ENCODE peak calls at places on chromosomes 11 and 22, in six cellular contexts. D is activated effector memory CD4-positive, alpha-beta T cell treated with Interleukin-2 at 50 U/mL for 16 hours; S is colonic mucosa; W is tibial artery; C is amniotic stem cell; B is mammary epithelial cell. E is an unnamed sample.

GRCh38 chr11:24738972-24739371 is 242.1 kb downstream of the LUZP2 start:
- DNase-seq in D (no peak), S (no peak), W (no peak), C (no peak), B (no peak), E (no peak)

GRCh38 chr11:94449437-94449836 is 44.2 kb downstream of the MRE11 start:
- DNase-seq in D (no peak), S (no peak), W (no peak), C (no peak), B (peak), E (no peak)

GRCh38 chr11:18383388-18384156 is 10.8 kb upstream of the LDHA start:
- DNase-seq in D (peak), S (peak), W (peak), C (peak), B (peak), E (peak)

GRCh38 chr11:27295928-27296327 is 67.1 kb downstream of the CCDC34 start:
- DNase-seq in D (no peak), S (no peak), W (no peak), C (no peak), B (no peak), E (no peak)

GRCh38 chr11:106421673-106422292 is 344.3 kb downstream of the AASDHPPT start:
- DNase-seq in D (no peak), S (no peak), W (no peak), C (no peak), B (no peak), E (no peak)

GRCh38 chr22:27935897-27936296 is 16.8 kb upstream of the PITPNB start:
- DNase-seq in D (no peak), S (no peak), W (no peak), C (no peak), B (no peak), E (no peak)

GRCh38 chr22:49011769-49012598 is 815.7 kb downstream of the BRD1 start:
- DNase-seq in D (no peak), S (peak), W (peak), C (no peak), B (no peak), E (peak)

GRCh38 chr11:120569903-120570302 is 58.4 kb downstream of the GRIK4 start:
- DNase-seq in D (no peak), S (no peak), W (peak), C (no peak), B (no peak), E (no peak)

GRCh38 chr22:36377022-36377631 is 10.6 kb downstream of the MYH9 start:
- DNase-seq in D (no peak), S (no peak), W (no peak), C (no peak), B (no peak), E (no peak)

GRCh38 chr11:61820174-61820573 is 3.4 kb upstream of the FADS1 start:
- DNase-seq in D (no peak), S (no peak), W (no peak), C (no peak), B (peak), E (no peak)

GRCh38 chr11:79461144-79461543 is 20.3 kb upstream of the TENM4 start:
- DNase-seq in D (no peak), S (no peak), W (no peak), C (no peak), B (peak), E (no peak)

GRCh38 chr22:46280999-46281623 is 13.3 kb downstream of the TTC38 start:
- DNase-seq in D (no peak), S (no peak), W (peak), C (no peak), B (no peak), E (no peak)

GRCh38 chr22:40212126-40212525 is 34.4 kb downstream of the TNRC6B start:
- DNase-seq in D (no peak), S (no peak), W (no peak), C (no peak), B (no peak), E (no peak)

GRCh38 chr11:66904055-66904454 is 47.2 kb downstream of the LRFN4 start:
- DNase-seq in D (no peak), S (peak), W (no peak), C (no peak), B (peak), E (no peak)

GRCh38 chr11:32511926-32512325 is 71.7 kb upstream of the EIF3M start:
- DNase-seq in D (no peak), S (no peak), W (no peak), C (no peak), B (peak), E (no peak)

GRCh38 chr22:31243339-31244043 is 31.4 kb downstream of the LIMK2 start:
- DNase-seq in D (no peak), S (no peak), W (no peak), C (no peak), B (peak), E (no peak)

GRCh38 chr22:50035131-50035881 is 22.7 kb upstream of the IL17REL start:
- DNase-seq in D (no peak), S (no peak), W (peak), C (no peak), B (no peak), E (no peak)

GRCh38 chr11:76649964-76650363 is 20.6 kb downstream of the LRRC32 start:
- DNase-seq in D (no peak), S (no peak), W (no peak), C (no peak), B (no peak), E (no peak)

GRCh38 chr22:31029276-31029675 is 51.8 kb upstream of the SMTN start:
- DNase-seq in D (no peak), S (no peak), W (no peak), C (no peak), B (no peak), E (no peak)

GRCh38 chr22:50009765-50010675 is 2.5 kb downstream of the IL17REL start:
- DNase-seq in D (no peak), S (no peak), W (peak), C (no peak), B (no peak), E (no peak)

GRCh38 chr11:96134622-96135021 is 208.4 kb downstream of the MAML2 start:
- DNase-seq in D (no peak), S (no peak), W (no peak), C (no peak), B (peak), E (no peak)

GRCh38 chr22:28497188-28497587 is 182.5 kb downstream of the TTC28 start:
- DNase-seq in D (no peak), S (no peak), W (no peak), C (peak), B (no peak), E (no peak)

GRCh38 chr11:38553033-38553432 is 1955.0 kb upstream of the RAG2 start:
- DNase-seq in D (no peak), S (no peak), W (no peak), C (no peak), B (no peak), E (no peak)

GRCh38 chr11:71446942-71447688 is 1.1 kb downstream of the DHCR7 start:
- DNase-seq in D (no peak), S (peak), W (peak), C (no peak), B (peak), E (no peak)

GRCh38 chr11:58575377-58576020 is at the start of gene LPXN:
- DNase-seq in D (peak), S (no peak), W (no peak), C (no peak), B (peak), E (no peak)

GRCh38 chr11:21771097-21771496 is 421.8 kb upstream of the ANO5 start:
- DNase-seq in D (no peak), S (no peak), W (no peak), C (no peak), B (no peak), E (no peak)

GRCh38 chr11:115348404-115348803 is 155.8 kb downstream of the CADM1 start:
- DNase-seq in D (no peak), S (no peak), W (no peak), C (no peak), B (no peak), E (no peak)

GRCh38 chr11:120467627-120468026 is 43.9 kb upstream of the GRIK4 start:
- DNase-seq in D (no peak), S (no peak), W (no peak), C (no peak), B (peak), E (no peak)

GRCh38 chr11:86569109-86569508 is 103.3 kb downstream of the ME3 start:
- DNase-seq in D (no peak), S (no peak), W (no peak), C (no peak), B (no peak), E (no peak)

GRCh38 chr22:41301085-41302015 is at the start of gene ZC3H7B:
- DNase-seq in D (peak), S (peak), W (peak), C (peak), B (peak), E (peak)

GRCh38 chr11:25377466-25377865 is 880.6 kb downstream of the LUZP2 start:
- DNase-seq in D (no peak), S (no peak), W (no peak), C (no peak), B (no peak), E (no peak)

GRCh38 chr11:59787816-59788215 is 22.8 kb downstream of the MRPL16 start:
- DNase-seq in D (no peak), S (no peak), W (no peak), C (no peak), B (peak), E (no peak)